ENCODE peak calls at places on chromosome 1, in six cellular contexts. A, Z, L, Q, B and S are unnamed samples.

GRCh38 chr1:188128761-188129160 is 1300.0 kb downstream of the PLA2G4A start:
- DNase-seq in B (peak), Q (peak), Z (peak), A (peak), L (peak), S (no peak)

GRCh38 chr1:236341298-236341697 is 52.8 kb upstream of the EDARADD start:
- DNase-seq in Q (no peak), Z (no peak), B (no peak), A (no peak), L (no peak), S (no peak)

GRCh38 chr1:157089789-157090188 is 9.8 kb downstream of the ETV3L start:
- DNase-seq in Z (no peak), B (no peak), Q (no peak), L (no peak), A (no peak), S (no peak)

GRCh38 chr1:233520510-233521191 is 93.3 kb upstream of the KCNK1 start:
- DNase-seq in Z (peak), A (no peak), B (no peak), L (no peak), Q (no peak), S (no peak)

GRCh38 chr1:12594966-12595838 is 22.8 kb downstream of the DHRS3 start:
- DNase-seq in L (peak), Q (peak), Z (peak), B (no peak), A (peak), S (peak)

GRCh38 chr1:12014141-12014981 is 4.9 kb upstream of the MIIP start:
- DNase-seq in L (peak), B (peak), Z (peak), A (peak), Q (peak), S (no peak)

GRCh38 chr1:54782156-54782555 is 17.8 kb upstream of the PARS2 start:
- DNase-seq in B (no peak), A (no peak), Z (no peak), Q (no peak), L (no peak), S (no peak)

GRCh38 chr1:203630697-203631096 is 4.1 kb downstream of the ATP2B4 start:
- DNase-seq in Q (no peak), B (peak), A (no peak), Z (no peak), L (no peak), S (no peak)

GRCh38 chr1:81174811-81175476 is 625.8 kb upstream of the ADGRL2 start:
- DNase-seq in L (no peak), Q (peak), A (peak), Z (peak), B (peak), S (no peak)

GRCh38 chr1:26138974-26139558 is 19.8 kb upstream of the FAM110D start:
- DNase-seq in B (no peak), L (no peak), A (no peak), Z (peak), Q (no peak), S (no peak)

GRCh38 chr1:189103956-189104355 is 1373.7 kb downstream of the BRINP3 start:
- DNase-seq in B (peak), L (no peak), A (peak), Z (no peak), Q (no peak), S (no peak)

GRCh38 chr1:183040600-183040999 is 17.4 kb downstream of the LAMC1 start:
- DNase-seq in Z (no peak), L (no peak), A (no peak), Q (peak), B (no peak), S (no peak)

GRCh38 chr1:153488731-153489130 is 28.3 kb upstream of the S100A7 start:
- DNase-seq in Z (no peak), L (no peak), A (no peak), Q (no peak), B (no peak), S (no peak)

DNA sequence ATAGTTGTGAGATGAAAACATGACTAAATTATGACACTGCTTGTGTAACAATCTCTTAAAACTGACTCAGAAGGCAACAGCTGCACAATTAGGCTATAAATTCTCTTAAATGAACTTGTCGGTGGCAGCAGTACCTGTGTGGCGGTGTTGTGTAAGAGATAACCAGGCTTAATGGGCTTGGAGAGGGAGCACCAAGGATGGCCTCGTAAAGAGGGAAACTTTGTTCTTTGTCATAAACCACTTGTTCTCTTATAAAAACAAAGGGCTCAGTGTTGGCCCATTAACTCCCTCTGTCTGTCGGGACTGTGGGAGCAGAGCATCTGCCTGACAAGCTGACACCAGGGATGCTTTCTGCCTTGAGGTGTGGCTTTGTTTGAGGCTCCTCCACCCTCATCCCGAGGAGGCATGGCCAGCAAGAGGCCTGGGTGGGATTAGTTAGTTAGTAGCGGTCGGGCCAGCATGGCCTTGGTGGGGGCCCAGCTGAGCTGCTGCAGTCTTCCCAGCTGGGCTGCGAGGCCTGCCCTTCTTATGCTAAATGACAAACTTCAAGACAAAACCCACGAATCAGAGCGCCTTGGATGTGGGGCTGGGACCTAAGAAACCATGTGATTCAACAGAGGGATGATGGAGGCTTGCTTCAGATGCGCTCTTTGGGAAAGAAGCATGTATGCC is 171.4 kb downstream of the CAMTA1 start:
- DNase-seq in Z (no peak), L (peak), A (no peak), Q (no peak), B (no peak), S (no peak)
- H2BK120ac ChIP-seq in Z (no peak), L (no peak), A (no peak), Q (no peak), B (no peak), S (no peak)

DNA sequence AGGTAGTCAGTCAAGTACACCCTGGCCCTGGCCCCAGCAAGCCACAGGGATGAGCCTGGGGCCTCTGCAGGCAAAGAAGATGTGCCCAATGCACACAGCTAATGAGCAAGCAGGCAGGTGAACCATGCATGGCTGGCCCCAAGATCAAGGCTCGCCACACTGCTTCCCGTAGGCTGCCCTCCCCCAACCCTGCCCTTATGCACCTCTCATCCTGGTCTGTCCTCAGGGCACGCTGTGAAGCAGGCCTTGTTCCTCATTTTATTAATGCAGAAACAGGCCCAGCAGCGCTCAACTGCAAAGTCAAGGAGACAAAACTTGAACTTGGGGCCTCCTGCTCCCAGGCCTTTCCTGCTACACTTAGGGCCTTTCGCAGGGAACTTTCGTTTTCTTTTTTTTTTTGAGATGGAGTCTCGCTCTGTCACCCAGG is 35.6 kb upstream of the ID3 start:
- DNase-seq in Q (no peak), L (no peak), A (no peak), Z (no peak), B (peak), S (no peak)
- H2AK5ac ChIP-seq in Q (no peak), L (no peak), A (peak), Z (peak), B (peak), S (peak)

DNA sequence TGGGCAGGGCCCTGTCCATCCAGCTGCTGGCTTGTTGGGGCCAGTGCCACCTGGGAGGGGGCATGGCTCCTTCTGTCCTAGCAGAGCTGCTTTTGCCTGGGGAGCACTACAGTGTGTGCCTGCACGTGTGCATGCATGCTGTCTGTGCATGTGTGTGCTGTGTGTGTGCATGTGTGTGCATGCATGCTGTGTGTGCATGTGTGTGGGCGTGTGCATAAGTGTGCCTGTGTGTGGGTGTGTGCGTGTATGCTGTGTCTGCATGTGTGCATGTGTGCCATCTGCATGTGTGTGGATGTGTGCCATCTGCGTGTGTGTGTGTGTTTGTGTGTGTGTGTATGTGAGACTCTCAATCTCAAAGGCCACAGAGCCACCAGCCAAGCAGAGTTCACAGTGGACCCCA is 8.3 kb upstream of the PRKCZ start:
- DNase-seq in B (no peak), Z (no peak), L (no peak), Q (no peak), A (no peak), S (no peak)
- H2BK120ac ChIP-seq in B (no peak), Z (no peak), L (no peak), Q (no peak), A (no peak), S (no peak)

GRCh38 chr1:63670164-63670563 is 77.0 kb downstream of the PGM1 start:
- DNase-seq in L (no peak), A (no peak), Q (no peak), B (no peak), Z (no peak), S (no peak)

GRCh38 chr1:63671514-63671913 is 78.3 kb downstream of the PGM1 start:
- DNase-seq in B (no peak), A (no peak), Z (peak), L (no peak), Q (no peak), S (no peak)

GRCh38 chr1:63665824-63666223 is 72.6 kb downstream of the PGM1 start:
- DNase-seq in A (no peak), Q (no peak), Z (peak), B (peak), L (no peak), S (peak)

GRCh38 chr1:63668298-63668697 is 75.1 kb downstream of the PGM1 start:
- DNase-seq in L (no peak), Z (no peak), B (peak), A (peak), Q (peak), S (no peak)

DNA sequence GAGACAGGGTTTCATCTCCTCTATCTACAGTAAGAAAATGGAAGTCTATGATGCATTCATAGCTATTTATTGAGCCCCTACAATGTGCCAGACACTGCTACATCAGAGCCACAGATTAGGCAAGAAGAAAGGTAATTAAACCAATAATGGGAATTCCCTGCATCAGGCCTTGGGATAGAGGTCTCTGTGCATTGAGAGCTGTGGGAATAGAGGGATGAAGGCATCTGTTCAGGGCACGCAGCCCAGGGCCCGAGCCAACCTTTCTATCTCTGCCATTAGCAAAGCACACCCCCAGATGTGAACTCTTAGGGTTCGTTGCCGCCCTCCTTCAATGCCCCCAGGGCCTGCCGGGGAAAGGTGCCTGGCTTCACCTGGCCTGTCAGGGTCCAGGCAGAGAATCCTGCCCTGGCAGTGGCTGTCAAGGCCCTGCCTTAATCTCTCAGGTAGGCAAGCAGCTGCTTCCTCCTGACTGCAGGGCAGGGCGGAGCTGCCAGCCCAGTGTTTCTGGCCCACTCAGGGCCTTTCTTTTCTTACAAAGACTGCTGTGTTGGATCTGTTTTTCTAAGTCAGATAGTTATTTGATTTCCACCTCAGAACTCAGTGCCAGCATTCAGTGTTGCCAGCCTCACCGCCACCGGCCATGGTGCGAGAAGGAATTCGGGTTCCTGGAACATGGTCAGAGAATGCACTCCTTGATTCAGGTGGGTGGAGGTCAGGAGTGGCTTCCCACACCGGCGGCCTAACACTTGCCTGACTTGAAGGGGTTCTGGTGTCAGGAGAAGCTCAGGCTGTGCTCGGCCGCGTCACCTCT is 76.1 kb downstream of the PGM1 start:
- DNase-seq in L (no peak), Z (no peak), Q (no peak), B (no peak), A (no peak), S (no peak)
- H2AK5ac ChIP-seq in L (no peak), Z (no peak), Q (no peak), B (no peak), A (no peak), S (no peak)

GRCh38 chr1:38243106-38243505 is 196.5 kb upstream of the POU3F1 start:
- DNase-seq in L (peak), Z (peak), B (peak), A (no peak), Q (no peak), S (no peak)
- H2BK120ac ChIP-seq in L (no peak), Z (no peak), B (no peak), A (no peak), Q (no peak), S (no peak)

GRCh38 chr1:55898191-55898590 is 681.2 kb downstream of the PLPP3 start:
- DNase-seq in A (peak), B (peak), Z (no peak), L (no peak), Q (peak), S (no peak)

GRCh38 chr1:55894521-55894920 is 679.4 kb upstream of the USP24 start:
- DNase-seq in A (peak), L (no peak), B (peak), Z (peak), Q (no peak), S (no peak)

GRCh38 chr1:55893155-55893554 is 678.0 kb upstream of the USP24 start:
- DNase-seq in L (no peak), Q (peak), B (peak), A (peak), Z (peak), S (no peak)

GRCh38 chr1:55896210-55896609 is 681.0 kb upstream of the USP24 start:
- DNase-seq in L (no peak), Z (no peak), Q (no peak), B (no peak), A (no peak), S (no peak)
- H2AK5ac ChIP-seq in L (no peak), Z (no peak), Q (no peak), B (no peak), A (no peak), S (no peak)